ENCODE peak calls at places on chromosomes 3 and 15, in six cellular contexts. G is thyroid gland; W is cardiac muscle cell; H is CD8-positive, alpha-beta memory T cell; N is Peyer's patch; E is adipocyte. P is an unnamed sample.

GRCh38 chr15:32730677-32731654 is 13.2 kb downstream of the GREM1 start:
- DNase-seq in G (peak; percentile 93), W (peak; percentile 56), H (no peak), N (no peak), E (peak; percentile 35), P (peak; percentile 24)

GRCh38 chr3:27639271-27639670 is 82.9 kb downstream of the EOMES start:
- DNase-seq in G (no peak), W (no peak), H (peak; percentile 34), N (no peak), E (no peak), P (no peak)

GRCh38 chr15:31295660-31296059 is 31.0 kb upstream of the KLF13 start:
- DNase-seq in G (no peak), W (no peak), H (no peak), N (no peak), E (no peak), P (no peak)

GRCh38 chr15:70132571-70132970 is 34.9 kb upstream of the TLE3 start:
- DNase-seq in G (no peak), W (no peak), H (no peak), N (no peak), E (no peak), P (no peak)

GRCh38 chr3:158916111-158916510 is 114.3 kb downstream of the MFSD1 start:
- DNase-seq in G (no peak), W (no peak), H (no peak), N (no peak), E (no peak), P (no peak)

GRCh38 chr3:114466816-114467215 is 173.0 kb downstream of the TIGIT start:
- DNase-seq in G (no peak), W (no peak), H (no peak), N (no peak), E (no peak), P (no peak)

GRCh38 chr3:120487079-120487693 is 36.4 kb upstream of the FSTL1 start:
- DNase-seq in G (no peak), W (peak; percentile 46), H (no peak), N (no peak), E (peak; percentile 82), P (no peak)

GRCh38 chr3:176262071-176262470 is 935.2 kb downstream of the TBL1XR1 start:
- DNase-seq in G (no peak), W (no peak), H (no peak), N (no peak), E (no peak), P (no peak)

GRCh38 chr3:133475245-133476010 is 75.6 kb downstream of the BFSP2 start:
- DNase-seq in G (peak; percentile 71), W (no peak), H (no peak), N (peak; percentile 60), E (no peak), P (no peak)

GRCh38 chr3:31919528-31919927 is 61.5 kb downstream of the OSBPL10 start:
- DNase-seq in G (no peak), W (no peak), H (no peak), N (no peak), E (no peak), P (no peak)
- H3K4me1 ChIP-seq in G (peaks cover 24% of the 10 kb centered on the region), W (peaks cover 12% of the 10 kb centered on the region), H (peaks cover 8% of the 10 kb centered on the region), N (peaks cover 6% of the 10 kb centered on the region), E (peaks cover 11% of the 10 kb centered on the region), P (peaks cover 15% of the 10 kb centered on the region)

DNA sequence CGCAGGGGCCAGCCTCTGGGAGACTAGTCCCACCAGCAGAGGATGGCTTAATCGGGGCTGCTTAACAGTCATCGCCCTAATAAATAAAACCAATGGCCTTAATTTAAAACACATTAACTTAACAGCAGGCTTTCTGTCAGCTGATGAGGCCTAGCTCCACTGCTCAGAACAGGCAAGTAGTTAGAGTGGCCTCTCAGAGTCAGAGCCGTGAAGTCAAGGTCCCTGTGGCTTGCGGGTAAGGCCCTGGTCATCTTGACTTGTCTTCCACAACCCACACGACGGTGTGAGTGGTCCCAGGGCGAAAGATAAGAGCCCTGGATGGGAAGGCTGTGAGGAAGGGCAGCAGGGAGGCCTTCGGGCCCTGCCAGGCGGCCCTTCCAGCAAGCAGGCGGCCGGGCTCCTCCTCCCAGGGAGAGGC is 11.8 kb downstream of the XXYLT1 start:
- DNase-seq in G (no peak), W (peak; percentile 68), H (no peak), N (no peak), E (no peak), P (peak; percentile 37)
- H3K4me3 ChIP-seq in G (peak overlapping the region; percentile 57), W (peak overlapping the region; percentile 58), H (no peak overlapping the region), N (peak overlapping the region; percentile 60), E (peak overlapping the region; percentile 84), P (peak overlapping the region; percentile 60)

GRCh38 chr3:39128951-39129350 is 21.5 kb downstream of the TTC21A start:
- DNase-seq in G (no peak), W (no peak), H (no peak), N (no peak), E (no peak), P (no peak)

GRCh38 chr3:39126532-39127071 is 19.1 kb downstream of the TTC21A start:
- DNase-seq in G (peak; percentile 50), W (peak; percentile 78), H (no peak), N (peak; percentile 46), E (peak; percentile 57), P (peak; percentile 24)

GRCh38 chr3:39125837-39126500 is 18.5 kb downstream of the TTC21A start:
- DNase-seq in G (no peak), W (peak; percentile 30), H (no peak), N (no peak), E (peak; percentile 39), P (peak; percentile 34)

GRCh38 chr3:39127907-39128303 is 20.4 kb downstream of the TTC21A start:
- DNase-seq in G (no peak), W (no peak), H (no peak), N (no peak), E (no peak), P (no peak)

DNA sequence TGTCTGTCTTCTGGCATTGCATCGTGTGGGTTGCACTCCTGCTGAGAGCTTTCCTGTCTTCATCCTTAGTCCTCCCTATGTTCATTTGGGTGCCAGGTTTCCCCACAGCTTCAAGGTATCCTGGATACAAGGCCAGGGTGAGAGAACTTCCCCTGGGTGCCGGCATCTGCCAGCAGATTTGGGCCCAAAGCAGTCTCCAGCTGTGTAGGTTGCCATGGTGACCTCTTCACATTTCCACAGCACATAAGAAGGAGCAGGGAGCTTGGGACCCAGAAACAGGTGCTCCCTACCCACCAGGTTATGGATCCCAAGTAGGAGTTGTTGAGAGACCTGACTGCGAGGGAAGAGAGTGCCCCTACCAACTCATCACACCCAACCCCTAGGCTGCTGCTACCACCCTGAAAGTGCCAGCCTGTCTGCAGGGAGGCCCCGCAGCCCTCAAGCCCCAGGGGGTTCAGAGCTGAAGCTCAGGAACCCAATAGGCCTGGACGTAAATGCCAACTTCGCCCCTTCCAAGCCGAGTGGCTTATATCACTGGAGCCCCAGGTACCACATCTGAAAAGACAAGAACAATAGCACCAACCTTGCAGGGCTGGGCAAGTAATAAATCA is 19.9 kb downstream of the TTC21A start:
- DNase-seq in G (no peak), W (no peak), H (no peak), N (no peak), E (no peak), P (no peak)
- H3K4me1 ChIP-seq in G (no peaks in the 10 kb centered on the region), W (peaks cover 2% of the 10 kb centered on the region), H (peaks cover 18% of the 10 kb centered on the region), N (peaks cover 12% of the 10 kb centered on the region), E (peaks cover 9% of the 10 kb centered on the region), P (peaks cover 19% of the 10 kb centered on the region)

GRCh38 chr3:152646004-152646403 is 188.9 kb upstream of the P2RY1 start:
- DNase-seq in G (no peak), W (no peak), H (no peak), N (no peak), E (no peak), P (no peak)
- H3K4me3 ChIP-seq in G (no peak overlapping the region), W (no peak overlapping the region), H (no peak overlapping the region), N (no peak overlapping the region), E (no peak overlapping the region), P (no peak overlapping the region)

GRCh38 chr15:22951031-22951380 is 29.2 kb downstream of the CYFIP1 start:
- DNase-seq in G (no peak), W (no peak), H (no peak), N (no peak), E (no peak), P (no peak)
- H3K4me1 ChIP-seq in G (peaks cover under 1% of the 10 kb centered on the region), W (peaks cover 10% of the 10 kb centered on the region), H (no peaks in the 10 kb centered on the region), N (peaks cover 30% of the 10 kb centered on the region), E (peaks cover 42% of the 10 kb centered on the region), P (peaks cover 47% of the 10 kb centered on the region)

GRCh38 chr3:187619461-187619860 is 50.7 kb downstream of the SST start:
- DNase-seq in G (no peak), W (no peak), H (no peak), N (no peak), E (no peak), P (no peak)

GRCh38 chr3:187615630-187616029 is 54.6 kb downstream of the SST start:
- DNase-seq in G (no peak), W (no peak), H (no peak), N (no peak), E (no peak), P (no peak)

GRCh38 chr3:187618732-187619131 is 51.5 kb downstream of the SST start:
- DNase-seq in G (no peak), W (no peak), H (no peak), N (no peak), E (no peak), P (no peak)

GRCh38 chr3:187613557-187613956 is 56.6 kb downstream of the SST start:
- DNase-seq in G (no peak), W (no peak), H (no peak), N (no peak), E (no peak), P (no peak)

DNA sequence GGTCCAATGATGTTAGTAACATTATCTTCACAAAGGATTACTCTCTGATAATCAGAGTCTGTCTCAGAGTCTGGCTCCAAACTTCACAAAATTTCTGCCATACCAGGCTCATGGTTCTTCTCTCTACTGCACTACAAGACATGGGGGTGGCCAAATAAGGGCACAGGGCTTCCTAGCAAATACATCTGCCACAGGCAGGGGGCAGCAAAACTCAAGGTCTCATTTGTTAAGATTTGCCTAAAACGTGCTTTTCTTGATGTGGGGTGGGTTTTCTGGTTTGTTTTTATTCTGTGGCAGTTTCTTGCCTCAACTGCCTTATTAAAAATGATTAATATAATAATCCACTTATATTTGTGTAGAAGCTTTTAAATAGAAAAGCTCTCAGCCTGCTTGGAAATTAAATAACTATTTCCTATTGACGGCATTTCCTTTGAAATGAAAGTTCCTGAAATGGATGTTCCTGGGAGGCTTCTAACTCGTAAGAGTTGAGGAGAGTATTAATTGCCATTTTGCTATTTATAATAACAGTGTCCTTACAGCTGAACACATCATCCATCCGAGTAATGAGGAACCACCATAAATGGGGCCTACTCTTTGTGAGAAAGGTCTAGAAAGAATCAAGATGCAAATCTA is 53.8 kb downstream of the SST start:
- DNase-seq in G (peak; percentile 38), W (peak; percentile 77), H (peak; percentile 20), N (peak; percentile 19), E (peak; percentile 58), P (peak; percentile 23)
- H3K4me3 ChIP-seq in G (no peak overlapping the region), W (no peak overlapping the region), H (no peak overlapping the region), N (no peak overlapping the region), E (no peak overlapping the region), P (no peak overlapping the region)